ENCODE peak calls at places on chromosome 18, in ten cellular contexts. One of them, this sample, is unnamed.

GRCh38 chr18:46070232-46070631 is 1.8 kb downstream of the PSTPIP2 start:
- DNase-seq in spleen: no peak
- DNase-seq in adrenal gland: no peak
- DNase-seq in body of pancreas: no peak
- DNase-seq in ovary: no peak
- DNase-seq in heart left ventricle: no peak
- DNase-seq in A549: no peak
- DNase-seq in thyroid gland: no peak
- DNase-seq in IMR-90: no peak
- DNase-seq in lower leg skin: no peak
- DNase-seq in this sample: no peak

GRCh38 chr18:45063246-45064038 is 382.8 kb downstream of the SETBP1 start:
- DNase-seq in lower leg skin: no peak
- DNase-seq in adrenal gland: no peak
- DNase-seq in ovary: no peak
- DNase-seq in heart left ventricle: no peak
- DNase-seq in IMR-90: no peak
- DNase-seq in A549: no peak
- DNase-seq in body of pancreas: no peak
- DNase-seq in thyroid gland: no peak
- DNase-seq in spleen: no peak
- DNase-seq in this sample: no peak

GRCh38 chr18:39772155-39772919 is 2182.7 kb upstream of the PIK3C3 start:
- DNase-seq in adrenal gland: no peak
- DNase-seq in body of pancreas: no peak
- DNase-seq in A549: no peak
- DNase-seq in ovary: no peak
- DNase-seq in heart left ventricle: no peak
- DNase-seq in thyroid gland: no peak
- DNase-seq in IMR-90: peak
- DNase-seq in lower leg skin: no peak
- DNase-seq in spleen: no peak
- DNase-seq in this sample: no peak

GRCh38 chr18:78418379-78418778 is 561.2 kb upstream of the SALL3 start:
- DNase-seq in thyroid gland: no peak
- DNase-seq in ovary: no peak
- DNase-seq in A549: no peak
- DNase-seq in lower leg skin: no peak
- DNase-seq in adrenal gland: no peak
- DNase-seq in IMR-90: no peak
- DNase-seq in spleen: no peak
- DNase-seq in body of pancreas: no peak
- DNase-seq in heart left ventricle: no peak
- DNase-seq in this sample: no peak

GRCh38 chr18:48622911-48623431 is 84.1 kb downstream of the CTIF start:
- DNase-seq in lower leg skin: no peak
- DNase-seq in spleen: peak
- DNase-seq in body of pancreas: no peak
- DNase-seq in thyroid gland: peak
- DNase-seq in IMR-90: peak
- DNase-seq in A549: no peak
- DNase-seq in heart left ventricle: no peak
- DNase-seq in ovary: no peak
- DNase-seq in adrenal gland: no peak
- DNase-seq in this sample: no peak

GRCh38 chr18:27996792-27997191 is 180.1 kb downstream of the CDH2 start:
- DNase-seq in thyroid gland: no peak
- DNase-seq in body of pancreas: no peak
- DNase-seq in IMR-90: peak
- DNase-seq in ovary: no peak
- DNase-seq in adrenal gland: no peak
- DNase-seq in A549: no peak
- DNase-seq in spleen: no peak
- DNase-seq in heart left ventricle: no peak
- DNase-seq in lower leg skin: no peak
- DNase-seq in this sample: no peak

GRCh38 chr18:48663096-48663930 is 124.5 kb downstream of the CTIF start:
- DNase-seq in ovary: peak
- DNase-seq in adrenal gland: no peak
- DNase-seq in thyroid gland: no peak
- DNase-seq in IMR-90: no peak
- DNase-seq in heart left ventricle: no peak
- DNase-seq in lower leg skin: no peak
- DNase-seq in body of pancreas: no peak
- DNase-seq in spleen: no peak
- DNase-seq in A549: no peak
- DNase-seq in this sample: no peak

GRCh38 chr18:46301571-46301970 is 197.4 kb downstream of the HAUS1 start:
- DNase-seq in thyroid gland: no peak
- DNase-seq in heart left ventricle: no peak
- DNase-seq in spleen: peak
- DNase-seq in body of pancreas: no peak
- DNase-seq in IMR-90: no peak
- DNase-seq in lower leg skin: no peak
- DNase-seq in ovary: no peak
- DNase-seq in adrenal gland: no peak
- DNase-seq in A549: no peak
- DNase-seq in this sample: no peak

GRCh38 chr18:24786027-24786426 is 325.6 kb downstream of the HRH4 start:
- DNase-seq in IMR-90: no peak
- DNase-seq in thyroid gland: no peak
- DNase-seq in body of pancreas: no peak
- DNase-seq in spleen: no peak
- DNase-seq in A549: no peak
- DNase-seq in heart left ventricle: no peak
- DNase-seq in adrenal gland: no peak
- DNase-seq in lower leg skin: no peak
- DNase-seq in ovary: no peak
- DNase-seq in this sample: no peak

GRCh38 chr18:49664086-49664890 is 102.4 kb downstream of the LIPG start:
- DNase-seq in body of pancreas: no peak
- DNase-seq in IMR-90: no peak
- DNase-seq in A549: no peak
- DNase-seq in thyroid gland: no peak
- DNase-seq in spleen: no peak
- DNase-seq in ovary: peak
- DNase-seq in adrenal gland: peak
- DNase-seq in lower leg skin: no peak
- DNase-seq in heart left ventricle: peak
- DNase-seq in this sample: no peak

GRCh38 chr18:11807233-11807632 is 44.0 kb upstream of the CHMP1B start:
- DNase-seq in lower leg skin: no peak
- DNase-seq in spleen: no peak
- DNase-seq in heart left ventricle: no peak
- DNase-seq in thyroid gland: no peak
- DNase-seq in ovary: no peak
- DNase-seq in IMR-90: peak
- DNase-seq in adrenal gland: no peak
- DNase-seq in body of pancreas: no peak
- DNase-seq in A549: no peak
- DNase-seq in this sample: no peak

GRCh38 chr18:55114856-55115255 is 155.6 kb upstream of the CCDC68 start:
- DNase-seq in heart left ventricle: no peak
- DNase-seq in thyroid gland: no peak
- DNase-seq in ovary: no peak
- DNase-seq in spleen: no peak
- DNase-seq in lower leg skin: no peak
- DNase-seq in body of pancreas: no peak
- DNase-seq in A549: no peak
- DNase-seq in IMR-90: no peak
- DNase-seq in adrenal gland: no peak
- DNase-seq in this sample: no peak

GRCh38 chr18:41745166-41746049 is 209.6 kb upstream of the PIK3C3 start:
- DNase-seq in IMR-90: peak
- DNase-seq in spleen: no peak
- DNase-seq in ovary: no peak
- DNase-seq in A549: peak
- DNase-seq in adrenal gland: peak
- DNase-seq in lower leg skin: no peak
- DNase-seq in heart left ventricle: peak
- DNase-seq in thyroid gland: peak
- DNase-seq in body of pancreas: peak
- DNase-seq in this sample: peak

GRCh38 chr18:44803019-44803650 is 122.4 kb downstream of the SETBP1 start:
- DNase-seq in heart left ventricle: peak
- DNase-seq in adrenal gland: no peak
- DNase-seq in body of pancreas: peak
- DNase-seq in thyroid gland: no peak
- DNase-seq in ovary: peak
- DNase-seq in lower leg skin: peak
- DNase-seq in A549: no peak
- DNase-seq in spleen: no peak
- DNase-seq in IMR-90: peak
- DNase-seq in this sample: no peak

GRCh38 chr18:9627642-9628041 is 13.3 kb upstream of the PPP4R1 start:
- DNase-seq in spleen: no peak
- DNase-seq in adrenal gland: no peak
- DNase-seq in heart left ventricle: no peak
- DNase-seq in ovary: no peak
- DNase-seq in body of pancreas: no peak
- DNase-seq in IMR-90: peak
- DNase-seq in lower leg skin: no peak
- DNase-seq in thyroid gland: no peak
- DNase-seq in A549: no peak
- DNase-seq in this sample: no peak

DNA sequence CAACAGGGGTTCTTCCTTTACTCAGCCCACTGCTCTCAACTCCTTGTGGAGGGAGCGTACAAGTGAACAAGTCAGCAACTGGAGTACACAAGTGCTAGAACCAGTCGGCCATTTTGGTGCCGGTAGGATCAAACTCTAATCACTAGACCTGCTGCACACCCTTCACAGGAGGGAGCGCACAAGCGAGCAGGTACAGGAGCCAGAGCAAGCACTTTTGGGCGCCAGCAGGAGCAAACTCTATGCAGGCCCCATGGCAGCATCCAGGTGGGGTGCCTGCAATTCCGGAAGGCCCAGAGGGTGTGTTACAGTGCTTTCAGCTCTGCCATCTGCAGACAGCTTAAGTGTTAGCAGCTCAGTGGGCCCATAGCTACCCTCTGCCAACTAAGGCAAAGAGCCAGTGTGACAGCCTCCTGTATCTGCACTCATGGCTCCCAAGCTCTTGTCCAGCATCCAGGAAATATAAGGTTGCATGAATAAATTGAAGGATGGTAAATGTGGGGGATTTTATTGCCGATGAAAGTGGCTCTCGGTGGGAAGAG is 426.1 kb downstream of the DCC start:
- DNase-seq in adrenal gland: no peak
- DNase-seq in A549: no peak
- DNase-seq in IMR-90: no peak
- DNase-seq in body of pancreas: no peak
- DNase-seq in heart left ventricle: no peak
- DNase-seq in thyroid gland: no peak
- DNase-seq in spleen: no peak
- DNase-seq in ovary: no peak
- DNase-seq in lower leg skin: no peak
- DNase-seq in this sample: no peak
- TF ChIP-seq POLR2A in adrenal gland: no peak
- TF ChIP-seq POLR2A in A549: no peak
- TF ChIP-seq POLR2A in IMR-90: no peak
- TF ChIP-seq POLR2A in body of pancreas: no peak
- TF ChIP-seq POLR2A in heart left ventricle: no peak
- TF ChIP-seq POLR2A in thyroid gland: no peak
- TF ChIP-seq POLR2A in spleen: no peak
- TF ChIP-seq POLR2A in ovary: no peak
- TF ChIP-seq POLR2A in lower leg skin: no peak
- TF ChIP-seq POLR2A in this sample: no peak

GRCh38 chr18:53886066-53886465 is 338.4 kb downstream of the MBD2 start:
- DNase-seq in A549: no peak
- DNase-seq in spleen: no peak
- DNase-seq in IMR-90: no peak
- DNase-seq in adrenal gland: no peak
- DNase-seq in lower leg skin: no peak
- DNase-seq in ovary: no peak
- DNase-seq in heart left ventricle: no peak
- DNase-seq in body of pancreas: no peak
- DNase-seq in thyroid gland: no peak
- DNase-seq in this sample: no peak

GRCh38 chr18:53887447-53887846 is 337.0 kb downstream of the MBD2 start:
- DNase-seq in spleen: no peak
- DNase-seq in ovary: no peak
- DNase-seq in adrenal gland: no peak
- DNase-seq in thyroid gland: no peak
- DNase-seq in body of pancreas: no peak
- DNase-seq in IMR-90: no peak
- DNase-seq in A549: no peak
- DNase-seq in lower leg skin: no peak
- DNase-seq in heart left ventricle: no peak
- DNase-seq in this sample: no peak

DNA sequence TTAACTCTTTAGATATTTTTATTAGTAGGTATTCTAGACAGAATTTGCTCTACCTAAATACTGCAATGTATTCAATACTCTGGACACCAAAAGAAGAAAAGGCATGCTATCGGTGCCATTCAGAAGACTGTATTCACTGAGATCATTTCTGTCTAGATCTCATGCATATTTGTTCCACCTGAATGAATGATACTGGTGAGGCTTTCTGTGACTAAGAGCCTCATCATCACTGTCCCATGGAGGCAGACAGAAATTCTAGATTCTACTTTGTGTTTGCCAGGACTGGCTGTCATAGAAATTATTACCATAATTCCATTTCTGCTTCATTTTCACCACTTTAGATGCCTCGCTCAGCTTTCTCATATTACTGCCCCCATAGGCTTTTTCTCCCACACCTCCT is 340.7 kb downstream of the MBD2 start:
- DNase-seq in lower leg skin: no peak
- DNase-seq in adrenal gland: no peak
- DNase-seq in thyroid gland: no peak
- DNase-seq in body of pancreas: no peak
- DNase-seq in IMR-90: no peak
- DNase-seq in ovary: no peak
- DNase-seq in heart left ventricle: no peak
- DNase-seq in A549: no peak
- DNase-seq in spleen: no peak
- DNase-seq in this sample: no peak
- TF ChIP-seq POLR2A in lower leg skin: no peak
- TF ChIP-seq POLR2A in adrenal gland: no peak
- TF ChIP-seq POLR2A in thyroid gland: no peak
- TF ChIP-seq POLR2A in body of pancreas: no peak
- TF ChIP-seq POLR2A in IMR-90: no peak
- TF ChIP-seq POLR2A in ovary: no peak
- TF ChIP-seq POLR2A in heart left ventricle: no peak
- TF ChIP-seq POLR2A in A549: no peak
- TF ChIP-seq POLR2A in spleen: no peak
- TF ChIP-seq POLR2A in this sample: no peak

GRCh38 chr18:34985963-34986362 is 55.2 kb upstream of the MAPRE2 start:
- DNase-seq in adrenal gland: no peak
- DNase-seq in ovary: no peak
- DNase-seq in spleen: no peak
- DNase-seq in A549: no peak
- DNase-seq in heart left ventricle: no peak
- DNase-seq in lower leg skin: no peak
- DNase-seq in IMR-90: no peak
- DNase-seq in body of pancreas: no peak
- DNase-seq in thyroid gland: no peak
- DNase-seq in this sample: no peak
- TF ChIP-seq POLR2A in adrenal gland: no peak
- TF ChIP-seq POLR2A in ovary: no peak
- TF ChIP-seq POLR2A in spleen: no peak
- TF ChIP-seq POLR2A in A549: no peak
- TF ChIP-seq POLR2A in heart left ventricle: no peak
- TF ChIP-seq POLR2A in lower leg skin: no peak
- TF ChIP-seq POLR2A in IMR-90: no peak
- TF ChIP-seq POLR2A in body of pancreas: no peak
- TF ChIP-seq POLR2A in thyroid gland: no peak
- TF ChIP-seq POLR2A in this sample: no peak

GRCh38 chr18:3248670-3249359 is 1.2 kb downstream of the MYL12A start:
- DNase-seq in body of pancreas: no peak
- DNase-seq in thyroid gland: no peak
- DNase-seq in ovary: no peak
- DNase-seq in IMR-90: peak
- DNase-seq in spleen: no peak
- DNase-seq in heart left ventricle: no peak
- DNase-seq in A549: no peak
- DNase-seq in adrenal gland: no peak
- DNase-seq in lower leg skin: peak
- DNase-seq in this sample: no peak
- TF ChIP-seq POLR2A in body of pancreas: no peak
- TF ChIP-seq POLR2A in thyroid gland: peak
- TF ChIP-seq POLR2A in ovary: no peak
- TF ChIP-seq POLR2A in IMR-90: no peak
- TF ChIP-seq POLR2A in spleen: no peak
- TF ChIP-seq POLR2A in heart left ventricle: no peak
- TF ChIP-seq POLR2A in A549: no peak
- TF ChIP-seq POLR2A in adrenal gland: no peak
- TF ChIP-seq POLR2A in lower leg skin: no peak
- TF ChIP-seq POLR2A in this sample: peak

This sample was measured in right lobe of liver.